ENCODE peak calls at places on chromosomes 3 and 15, in nine cellular contexts. N is HepG2, R is breast epithelium, W is K562, Z is HL-60, Q is suprapubic skin, D is transverse colon, H is sigmoid colon, O is HCT116. J is an unnamed sample.

GRCh38 chr15:39202641-39203040 is 378.2 kb upstream of the THBS1 start:
- DNase-seq in N (peak), R (no peak), W (no peak), Z (no peak), Q (no peak), D (no peak), H (no peak), O (no peak), J (no peak)

GRCh38 chr15:76208786-76209424 is 102.4 kb downstream of the ETFA start:
- DNase-seq in N (no peak), R (no peak), W (no peak), Z (no peak), Q (no peak), D (no peak), H (no peak), O (no peak), J (no peak)

GRCh38 chr3:72548992-72549391 is 299.3 kb downstream of the SHQ1 start:
- DNase-seq in N (no peak), R (no peak), W (no peak), Z (no peak), Q (no peak), D (no peak), H (no peak), O (no peak), J (no peak)

GRCh38 chr3:58630081-58630709 is 36.4 kb downstream of the FAM3D start:
- DNase-seq in N (peak), R (peak), W (peak), Z (peak), Q (peak), D (peak), H (peak), O (peak), J (peak)

GRCh38 chr3:100073555-100074307 is 40.6 kb downstream of the FILIP1L start:
- DNase-seq in N (no peak), R (no peak), W (no peak), Z (no peak), Q (no peak), D (peak), H (peak), O (no peak), J (no peak)

GRCh38 chr3:114903213-114903612 is 243.9 kb downstream of the ZBTB20 start:
- DNase-seq in N (no peak), R (no peak), W (no peak), Z (no peak), Q (no peak), D (no peak), H (no peak), O (no peak), J (no peak)

GRCh38 chr3:62554264-62554799 is 181.0 kb upstream of the FEZF2 start:
- DNase-seq in N (peak), R (no peak), W (peak), Z (no peak), Q (no peak), D (no peak), H (no peak), O (peak), J (no peak)

GRCh38 chr3:147945968-147946519 is 536.9 kb downstream of the ZIC1 start:
- DNase-seq in N (peak), R (no peak), W (no peak), Z (no peak), Q (no peak), D (peak), H (peak), O (peak), J (peak)

GRCh38 chr3:125123455-125123854 is 67.7 kb upstream of the HEG1 start:
- DNase-seq in N (no peak), R (no peak), W (no peak), Z (no peak), Q (no peak), D (no peak), H (no peak), O (no peak), J (no peak)

GRCh38 chr15:40829155-40829554 is 647 bp upstream of the PPP1R14D start:
- DNase-seq in N (no peak), R (peak), W (no peak), Z (no peak), Q (no peak), D (peak), H (no peak), O (no peak), J (no peak)

GRCh38 chr3:193851941-193852674 is 259.1 kb downstream of the OPA1 start:
- DNase-seq in N (no peak), R (no peak), W (no peak), Z (no peak), Q (no peak), D (no peak), H (no peak), O (no peak), J (peak)

GRCh38 chr15:29849716-29850115 is 27.4 kb upstream of the TJP1 start:
- DNase-seq in N (no peak), R (no peak), W (no peak), Z (no peak), Q (no peak), D (no peak), H (no peak), O (no peak), J (no peak)

GRCh38 chr3:139893264-139893962 is 41.6 kb upstream of the CLSTN2 start:
- DNase-seq in N (no peak), R (no peak), W (no peak), Z (no peak), Q (no peak), D (no peak), H (peak), O (no peak), J (no peak)

GRCh38 chr3:45366305-45366704 is 22.1 kb upstream of the LARS2 start:
- DNase-seq in N (no peak), R (no peak), W (no peak), Z (no peak), Q (no peak), D (peak), H (no peak), O (no peak), J (no peak)

GRCh38 chr15:73028030-73028429 is 24.2 kb upstream of the NEO1 start:
- DNase-seq in N (no peak), R (no peak), W (no peak), Z (no peak), Q (no peak), D (no peak), H (no peak), O (no peak), J (no peak)

GRCh38 chr15:60649845-60650548 is 171.1 kb upstream of the ICE2 start:
- DNase-seq in N (peak), R (no peak), W (no peak), Z (no peak), Q (no peak), D (peak), H (no peak), O (no peak), J (no peak)

GRCh38 chr15:29438714-29439076 is 169.1 kb upstream of the NSMCE3 start:
- DNase-seq in N (no peak), R (no peak), W (no peak), Z (no peak), Q (no peak), D (no peak), H (no peak), O (no peak), J (no peak)

DNA sequence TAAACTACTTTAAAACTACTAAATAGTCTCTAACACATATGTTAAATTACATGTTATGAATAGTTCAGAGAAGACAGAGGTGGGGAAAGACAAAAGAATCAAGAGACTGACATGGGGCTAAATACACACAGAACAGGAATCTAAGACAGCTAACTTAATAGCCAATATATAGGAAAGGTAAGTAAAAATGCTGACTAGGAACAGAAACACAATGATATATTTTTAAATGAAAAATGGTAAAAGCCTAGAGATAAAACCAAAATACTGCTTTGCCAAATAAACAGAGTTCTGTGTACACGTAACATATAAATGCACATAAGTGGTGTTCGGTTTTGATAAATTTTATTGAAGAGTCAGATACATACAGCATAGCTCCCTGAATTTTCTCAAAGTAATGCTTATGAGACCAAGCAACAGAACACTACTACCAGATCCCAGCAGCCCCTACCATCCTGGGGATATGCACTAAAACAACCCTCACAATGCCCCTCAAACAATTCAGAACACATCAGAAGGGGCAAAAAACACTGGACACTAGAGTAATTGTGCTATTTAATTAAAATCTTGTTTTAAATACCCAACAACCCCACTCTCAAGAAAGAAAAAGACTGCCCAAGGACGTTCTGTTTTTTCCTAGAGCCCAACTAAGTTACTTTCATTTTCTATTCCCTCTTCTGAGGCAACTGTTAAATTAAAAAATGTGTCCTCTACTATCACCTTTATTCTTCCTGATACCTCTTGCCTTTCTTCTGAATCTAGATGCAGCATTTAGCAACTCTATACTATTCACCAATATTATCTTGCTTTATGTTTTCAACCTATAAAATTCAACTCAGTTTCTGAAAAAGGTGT is 121.1 kb downstream of the ADAM10 start:
- DNase-seq in N (no peak), R (no peak), W (no peak), Z (no peak), Q (no peak), D (no peak), H (no peak), O (no peak), J (peak)
- H3K4me3 ChIP-seq in N (no peak), R (peak), W (no peak), Z (no peak), Q (peak), D (peak), H (peak), O (no peak), J (peak)

DNA sequence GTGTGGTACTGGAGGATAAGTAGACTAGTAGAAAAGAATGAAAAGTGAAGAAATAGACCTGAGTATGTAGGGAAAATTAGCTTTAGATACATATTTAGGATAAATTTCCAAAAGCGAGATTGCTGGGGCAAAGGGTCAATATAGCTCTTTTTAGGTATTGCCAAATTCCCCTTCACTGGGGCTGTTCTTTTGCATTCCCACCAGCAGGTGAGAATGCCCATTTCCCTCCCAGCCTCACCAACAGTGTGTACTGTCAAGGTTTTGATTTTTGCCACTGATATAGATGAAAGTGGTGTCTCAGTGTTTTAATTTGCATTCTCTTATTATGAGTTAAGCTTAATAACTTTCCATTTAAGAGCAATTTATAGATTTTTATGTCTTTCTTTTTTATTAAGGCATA is 35.7 kb upstream of the BHLHE40 start:
- DNase-seq in N (peak), R (no peak), W (no peak), Z (no peak), Q (no peak), D (no peak), H (no peak), O (peak), J (no peak)
- TF ChIP-seq CTCF in N (peak), R (no peak), W (peak), Z (no peak), Q (no peak), D (peak), H (no peak), O (peak), J (peak)

DNA sequence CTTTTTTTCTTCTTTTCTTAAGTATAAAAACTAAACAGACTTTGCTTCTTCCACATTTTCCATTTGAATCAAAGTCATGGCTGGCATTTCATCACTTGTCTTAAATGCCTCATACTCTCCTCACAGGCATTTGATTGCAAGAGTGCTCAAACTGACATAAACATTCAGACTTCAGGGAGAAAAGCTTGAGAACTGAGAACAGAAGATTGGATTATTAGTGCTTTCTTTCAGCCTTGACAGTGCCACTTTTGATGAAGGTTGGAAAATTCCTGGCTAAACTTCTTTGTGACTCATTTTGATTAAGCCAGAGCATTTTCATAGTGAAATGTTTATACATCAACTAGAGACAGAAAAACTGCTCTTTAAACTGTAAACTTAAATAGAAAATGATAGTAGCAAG is 544.4 kb downstream of the DIPK2A start:
- DNase-seq in N (no peak), R (no peak), W (no peak), Z (no peak), Q (no peak), D (no peak), H (no peak), O (no peak), J (no peak)
- TF ChIP-seq POLR2AphosphoS5 in N (no peak), R (no peak), W (no peak), Z (no peak), Q (no peak), D (no peak), H (no peak), O (no peak), J (no peak)

GRCh38 chr3:36480916-36481648 is 100.8 kb downstream of the STAC start:
- DNase-seq in N (no peak), R (no peak), W (no peak), Z (no peak), Q (no peak), D (no peak), H (no peak), O (no peak), J (no peak)

GRCh38 chr3:36482259-36482658 is 102.0 kb downstream of the STAC start:
- DNase-seq in N (no peak), R (no peak), W (no peak), Z (peak), Q (no peak), D (no peak), H (no peak), O (no peak), J (no peak)

GRCh38 chr3:36475593-36475992 is 95.3 kb downstream of the STAC start:
- DNase-seq in N (no peak), R (no peak), W (no peak), Z (no peak), Q (no peak), D (no peak), H (no peak), O (no peak), J (no peak)

GRCh38 chr3:36476274-36476942 is 96.1 kb downstream of the STAC start:
- DNase-seq in N (no peak), R (no peak), W (no peak), Z (no peak), Q (no peak), D (no peak), H (no peak), O (no peak), J (no peak)

DNA sequence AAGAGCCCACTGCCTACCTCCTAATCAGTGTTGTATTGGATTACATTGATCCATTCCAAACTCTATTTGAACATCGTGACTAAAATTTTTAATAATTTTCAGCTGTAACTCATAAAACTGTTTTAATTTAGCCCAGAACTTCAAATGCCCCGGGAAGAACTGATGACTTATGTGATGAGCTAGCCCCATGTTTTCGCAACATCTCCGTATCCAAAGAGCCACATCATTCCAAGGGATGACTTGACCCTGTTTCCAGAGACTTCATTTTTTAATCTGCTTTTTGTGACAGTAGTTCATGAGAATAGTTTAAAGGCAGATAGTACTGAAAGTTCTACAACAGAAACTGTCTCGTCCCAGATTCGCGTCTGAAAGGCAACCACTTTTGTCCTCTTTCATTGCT is 97.4 kb downstream of the STAC start:
- DNase-seq in N (no peak), R (no peak), W (no peak), Z (no peak), Q (no peak), D (no peak), H (no peak), O (no peak), J (no peak)
- H3K4me3 ChIP-seq in N (no peak), R (no peak), W (no peak), Z (no peak), Q (no peak), D (no peak), H (no peak), O (no peak), J (no peak)

GRCh38 chr3:46674031-46674592 is 19.4 kb downstream of the ALS2CL start:
- DNase-seq in N (peak), R (no peak), W (peak), Z (no peak), Q (no peak), D (no peak), H (peak), O (no peak), J (no peak)
- TF ChIP-seq CTCF in N (peak), R (no peak), W (peak), Z (no peak), Q (no peak), D (peak), H (no peak), O (peak), J (peak)

GRCh38 chr3:165783383-165783782 is 53.8 kb downstream of the BCHE start:
- DNase-seq in N (peak), R (no peak), W (no peak), Z (no peak), Q (no peak), D (no peak), H (no peak), O (no peak), J (no peak)

GRCh38 chr3:165775824-165776223 is 61.4 kb downstream of the BCHE start:
- DNase-seq in N (no peak), R (no peak), W (no peak), Z (no peak), Q (no peak), D (no peak), H (no peak), O (no peak), J (no peak)

GRCh38 chr3:165778891-165779290 is 58.3 kb downstream of the BCHE start:
- DNase-seq in N (no peak), R (no peak), W (no peak), Z (no peak), Q (no peak), D (no peak), H (no peak), O (no peak), J (no peak)

GRCh38 chr3:165784337-165784736 is 52.9 kb downstream of the BCHE start:
- DNase-seq in N (no peak), R (no peak), W (no peak), Z (no peak), Q (no peak), D (no peak), H (no peak), O (no peak), J (no peak)

GRCh38 chr3:165778456-165778855 is 58.8 kb downstream of the BCHE start:
- DNase-seq in N (no peak), R (no peak), W (no peak), Z (no peak), Q (no peak), D (no peak), H (no peak), O (no peak), J (no peak)
- TF ChIP-seq POLR2AphosphoS5 in N (no peak), R (no peak), W (no peak), Z (no peak), Q (no peak), D (no peak), H (no peak), O (no peak), J (no peak)

GRCh38 chr3:52359116-52359855 is 43.2 kb downstream of the DNAH1 start:
- DNase-seq in N (no peak), R (no peak), W (no peak), Z (no peak), Q (no peak), D (no peak), H (no peak), O (no peak), J (no peak)
- H3K4me3 ChIP-seq in N (no peak), R (no peak), W (no peak), Z (no peak), Q (no peak), D (no peak), H (no peak), O (no peak), J (no peak)

DNA sequence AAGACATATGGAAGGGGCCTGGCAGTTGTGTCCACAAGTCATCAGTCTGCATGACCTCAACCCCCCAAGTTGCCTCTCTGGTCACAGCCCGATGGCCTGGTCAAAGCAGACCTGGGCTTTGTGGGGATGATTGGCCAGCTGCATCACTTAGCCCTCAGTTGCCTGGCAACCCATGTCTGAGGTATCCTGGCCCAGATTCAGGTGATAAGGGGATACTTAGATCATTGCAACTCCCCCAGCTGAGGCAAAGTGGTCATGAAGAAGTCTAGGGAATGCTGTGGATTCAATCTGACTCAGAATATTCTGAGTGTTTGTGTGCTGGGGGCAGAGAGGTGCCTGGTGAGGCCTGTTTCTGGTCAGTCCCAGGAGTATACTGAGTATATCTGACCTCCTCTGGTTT is 5.0 kb downstream of the GPR156 start:
- DNase-seq in N (no peak), R (no peak), W (no peak), Z (no peak), Q (no peak), D (no peak), H (no peak), O (no peak), J (no peak)
- TF ChIP-seq CTCF in N (no peak), R (no peak), W (no peak), Z (no peak), Q (no peak), D (no peak), H (no peak), O (no peak), J (no peak)